ENCODE peak calls at places on chromosomes 12 and 14, in ten cellular contexts. T is neural progenitor cell, H is AG04450, C is cardiac muscle cell, W is AG09309, J is right cardiac atrium, Q is PC-3, E is spleen, M is transverse colon, N is suprapubic skin. G is an unnamed sample.

GRCh38 chr14:36647827-36648753 is 13.6 kb upstream of the PAX9 start:
- DNase-seq in T (peak; percentile 89), H (no peak), C (peak; percentile 77), W (no peak), J (peak; percentile 52), Q (peak; percentile 73), E (no peak), M (no peak), N (no peak), G (peak; percentile 14)

GRCh38 chr14:54782803-54783659 is 119.6 kb downstream of the GCH1 start:
- DNase-seq in T (peak; percentile 35), H (no peak), C (no peak), W (no peak), J (peak; percentile 65), Q (no peak), E (no peak), M (peak; percentile 18), N (no peak), G (no peak)

GRCh38 chr14:75422169-75422568 is 5.7 kb upstream of the JDP2 start:
- DNase-seq in T (no peak), H (peak; percentile 44), C (no peak), W (peak; percentile 59), J (no peak), Q (peak; percentile 82), E (no peak), M (no peak), N (no peak), G (no peak)

GRCh38 chr12:126390969-126391566 is 1325.8 kb downstream of the AACS start:
- DNase-seq in T (no peak), H (no peak), C (no peak), W (no peak), J (no peak), Q (no peak), E (no peak), M (no peak), N (no peak), G (peak; percentile 58)

GRCh38 chr14:54809767-54810166 is 92.9 kb downstream of the GCH1 start:
- DNase-seq in T (no peak), H (no peak), C (no peak), W (no peak), J (no peak), Q (no peak), E (no peak), M (no peak), N (no peak), G (no peak)

GRCh38 chr14:56789955-56790354 is 20.3 kb downstream of the OTX2 start:
- DNase-seq in T (no peak), H (no peak), C (no peak), W (no peak), J (no peak), Q (no peak), E (no peak), M (no peak), N (no peak), G (no peak)

GRCh38 chr12:54251667-54252284 is 28.1 kb downstream of the CBX5 start:
- DNase-seq in T (peak; percentile 60), H (no peak), C (peak; percentile 55), W (no peak), J (no peak), Q (peak; percentile 65), E (no peak), M (no peak), N (no peak), G (peak; percentile 74)

GRCh38 chr12:2387051-2387834 is 334.5 kb downstream of the CACNA1C start:
- DNase-seq in T (no peak), H (no peak), C (no peak), W (no peak), J (no peak), Q (no peak), E (no peak), M (no peak), N (no peak), G (no peak)

DNA sequence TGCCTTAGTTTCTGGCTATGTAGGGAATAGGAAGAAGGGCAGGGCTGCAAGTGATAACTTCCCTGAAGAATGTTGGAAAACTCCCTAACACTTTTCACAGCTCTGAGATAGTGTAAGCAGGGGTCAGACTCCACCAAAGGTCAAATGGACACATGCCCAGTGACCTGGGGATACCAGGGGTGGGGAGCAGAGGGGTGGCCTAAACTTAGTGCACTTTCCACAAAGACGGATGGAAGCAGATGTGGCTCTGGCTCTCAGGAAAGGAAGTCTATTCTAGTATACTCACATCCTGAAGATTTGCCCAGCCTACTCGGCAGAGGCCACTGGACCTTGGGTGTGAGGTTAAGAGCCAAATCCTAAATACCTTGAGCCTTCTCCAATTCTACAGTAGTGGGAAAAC is 285.8 kb downstream of the NUAK1 start:
- DNase-seq in T (no peak), H (no peak), C (no peak), W (no peak), J (peak; percentile 80), Q (no peak), E (no peak), M (no peak), N (no peak), G (peak; percentile 21)
- H3K4me3 ChIP-seq in T (no peak overlapping the region), H (no peak overlapping the region), C (no peak overlapping the region), W (no peak overlapping the region), J (no peak overlapping the region), Q (no peak overlapping the region), E (no peak overlapping the region), M (no peak overlapping the region), N (no peak overlapping the region), G (no peak overlapping the region)

GRCh38 chr12:89345830-89346740 is 6.2 kb downstream of the DUSP6 start:
- DNase-seq in T (peak; percentile 83), H (no peak), C (peak; percentile 50), W (no peak), J (peak; percentile 68), Q (peak; percentile 77), E (peak; percentile 88), M (peak; percentile 60), N (peak; percentile 68), G (peak; percentile 90)
- H3K4me3 ChIP-seq in T (peak overlapping the region; percentile 37), H (no peak overlapping the region), C (peak overlapping the region; percentile 6), W (no peak overlapping the region), J (no peak overlapping the region), Q (peak overlapping the region; percentile 39), E (no peak overlapping the region), M (no peak overlapping the region), N (peak overlapping the region; percentile 22), G (peak overlapping the region; percentile 35)

GRCh38 chr12:111033281-111034147 is 113.1 kb upstream of the MYL2 start:
- DNase-seq in T (peak; percentile 72), H (no peak), C (peak; percentile 65), W (no peak), J (no peak), Q (no peak), E (peak; percentile 47), M (no peak), N (no peak), G (no peak)

GRCh38 chr12:111034911-111035577 is 114.7 kb upstream of the MYL2 start:
- DNase-seq in T (peak; percentile 13), H (no peak), C (peak; percentile 63), W (no peak), J (no peak), Q (no peak), E (peak; percentile 55), M (no peak), N (no peak), G (no peak)

GRCh38 chr12:111035578-111036301 is 115.4 kb upstream of the MYL2 start:
- DNase-seq in T (peak; percentile 73), H (no peak), C (peak; percentile 61), W (no peak), J (no peak), Q (no peak), E (peak; percentile 17), M (no peak), N (no peak), G (no peak)

GRCh38 chr12:111031956-111032919 is 111.9 kb upstream of the MYL2 start:
- DNase-seq in T (no peak), H (no peak), C (no peak), W (no peak), J (no peak), Q (no peak), E (no peak), M (no peak), N (no peak), G (no peak)

DNA sequence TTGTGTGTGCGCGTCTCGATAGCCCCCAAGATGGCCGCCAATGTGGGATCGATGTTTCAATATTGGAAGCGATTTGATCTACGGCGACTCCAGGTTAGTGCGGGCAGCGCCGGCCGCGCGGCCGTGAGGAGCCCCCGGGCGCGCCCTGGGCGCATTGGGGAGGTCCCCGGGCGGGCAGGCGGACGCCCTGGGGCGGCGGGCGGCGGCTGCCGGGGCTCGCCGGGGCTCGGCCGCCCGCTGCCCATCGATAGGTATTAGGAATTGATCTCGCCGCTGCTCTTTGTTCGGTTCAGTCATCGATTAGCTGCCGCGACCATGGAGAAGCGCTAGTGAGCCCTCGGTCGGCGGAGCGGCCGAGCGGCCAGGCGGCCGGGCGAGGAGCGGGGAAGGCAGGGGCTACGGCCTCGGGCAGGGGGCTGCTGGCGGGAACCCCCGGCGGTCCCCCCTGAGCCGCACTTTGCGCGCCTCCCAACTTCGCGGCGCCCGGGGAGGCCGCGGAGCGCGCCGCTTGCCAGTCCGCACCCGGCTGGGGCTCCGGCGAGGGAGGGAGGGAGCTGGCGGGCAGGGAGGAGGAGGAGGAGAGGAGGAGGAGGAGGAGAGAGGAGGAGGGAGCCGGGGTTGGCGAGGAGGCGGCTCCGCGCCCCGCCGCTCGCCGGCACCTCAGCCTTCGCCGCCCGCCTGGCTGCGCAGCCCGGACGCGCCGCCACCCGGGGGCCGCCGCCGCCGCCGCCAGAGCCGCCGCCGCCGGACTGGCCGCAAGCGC is 114.0 kb upstream of the MYL2 start:
- DNase-seq in T (peak; percentile 72), H (no peak), C (peak; percentile 67), W (no peak), J (no peak), Q (no peak), E (peak; percentile 45), M (no peak), N (no peak), G (no peak)
- H3K4me3 ChIP-seq in T (peak within 1 kb of the TSS; percentile 98), H (no peak within 1 kb of the TSS), C (peak within 1 kb of the TSS; percentile 91), W (no peak within 1 kb of the TSS), J (peak within 1 kb of the TSS; percentile 44), Q (peak within 1 kb of the TSS; percentile 14), E (peak within 1 kb of the TSS; percentile 30), M (no peak within 1 kb of the TSS), N (peak within 1 kb of the TSS; percentile 41), G (no peak within 1 kb of the TSS)

GRCh38 chr12:27462151-27462694 is 15.7 kb downstream of the SMCO2 start:
- DNase-seq in T (no peak), H (peak; percentile 26), C (no peak), W (peak; percentile 44), J (no peak), Q (peak; percentile 73), E (no peak), M (no peak), N (no peak), G (peak; percentile 98)

GRCh38 chr12:27460471-27460978 is 14.0 kb downstream of the SMCO2 start:
- DNase-seq in T (no peak), H (no peak), C (no peak), W (no peak), J (no peak), Q (peak; percentile 88), E (no peak), M (peak; percentile 19), N (no peak), G (peak; percentile 84)

GRCh38 chr12:27463826-27464554 is 17.5 kb downstream of the SMCO2 start:
- DNase-seq in T (no peak), H (peak; percentile 51), C (no peak), W (peak; percentile 37), J (peak; percentile 90), Q (no peak), E (no peak), M (no peak), N (no peak), G (peak; percentile 92)

GRCh38 chr12:27467641-27468040 is 21.1 kb downstream of the SMCO2 start:
- DNase-seq in T (no peak), H (no peak), C (no peak), W (no peak), J (no peak), Q (no peak), E (no peak), M (no peak), N (no peak), G (no peak)

GRCh38 chr12:27462851-27463250 is 16.3 kb downstream of the SMCO2 start:
- DNase-seq in T (no peak), H (no peak), C (no peak), W (no peak), J (no peak), Q (no peak), E (no peak), M (no peak), N (no peak), G (peak; percentile 54)
- H3K4me3 ChIP-seq in T (no peak overlapping the region), H (no peak overlapping the region), C (no peak overlapping the region), W (no peak overlapping the region), J (no peak overlapping the region), Q (peak overlapping the region; percentile 1), E (no peak overlapping the region), M (no peak overlapping the region), N (no peak overlapping the region), G (no peak overlapping the region)